ENCODE peak calls at places on chromosomes 5 and 9, in nine cellular contexts. P is cardiac fibroblast, I is GM10248, K is lung, A is mesothelial cell of epicardium, V is mucosa of descending colon, W is AG10803, D is cardiac muscle cell, N is PC-3. M is an unnamed sample.
A peak's percentile ranks its signal among the peaks of the same experiment; 100 is the strongest.

GRCh38 chr5:93821892-93822291 is 80.5 kb upstream of the POU5F2 start:
- DNase-seq in W (no peak), A (no peak), P (no peak), D (no peak), N (no peak), V (no peak), K (no peak), I (no peak), M (no peak)

GRCh38 chr5:127355342-127355741 is 64.7 kb downstream of the MEGF10 start:
- DNase-seq in N (no peak), W (no peak), V (no peak), D (no peak), A (no peak), P (no peak), I (no peak), K (no peak), M (no peak)

GRCh38 chr5:91058575-91058974 is 324.5 kb downstream of the ARRDC3 start:
- DNase-seq in K (no peak), V (peak; percentile 33), I (no peak), N (peak; percentile 95), A (no peak), W (no peak), D (no peak), P (no peak), M (no peak)

GRCh38 chr9:28082671-28083070 is 509.4 kb upstream of the C9orf72 start:
- DNase-seq in D (no peak), A (no peak), V (no peak), P (no peak), I (no peak), W (no peak), K (no peak), N (no peak), M (no peak)

GRCh38 chr9:133584559-133585476 is 24.4 kb downstream of the FAM163B start:
- DNase-seq in N (no peak), A (no peak), V (no peak), K (no peak), I (no peak), P (peak; percentile 78), D (peak; percentile 57), W (no peak), M (no peak)

GRCh38 chr5:67366961-67367360 is 170.4 kb upstream of the CD180 start:
- DNase-seq in D (no peak), V (no peak), P (no peak), W (no peak), I (no peak), N (no peak), A (no peak), K (no peak), M (no peak)

GRCh38 chr5:179870403-179870903 is 11.8 kb upstream of the MRNIP start:
- DNase-seq in P (peak; percentile 81), N (peak; percentile 46), W (no peak), A (no peak), V (peak; percentile 31), K (peak; percentile 53), D (peak; percentile 28), I (no peak), M (no peak)

GRCh38 chr5:100900796-100901731 is 2.0 kb downstream of the ST8SIA4 start:
- DNase-seq in N (peak; percentile 68), A (peak; percentile 50), D (peak; percentile 72), K (peak; percentile 77), V (peak; percentile 73), P (peak; percentile 63), W (peak; percentile 7), I (peak; percentile 79), M (no peak)

GRCh38 chr5:172931001-172931536 is 28.2 kb upstream of the RPL26L1 start:
- DNase-seq in W (peak; percentile 79), I (no peak), D (peak; percentile 84), V (no peak), A (no peak), P (peak; percentile 86), K (no peak), N (peak; percentile 90), M (no peak)

GRCh38 chr9:38074441-38074943 is 5.5 kb upstream of the SHB start:
- DNase-seq in I (no peak), W (peak; percentile 72), V (peak; percentile 49), K (no peak), A (no peak), D (peak; percentile 56), N (no peak), P (peak; percentile 54), M (no peak)

GRCh38 chr9:124802426-124802825 is 25.5 kb downstream of the OLFML2A start:
- DNase-seq in K (no peak), N (no peak), A (no peak), D (no peak), P (no peak), V (no peak), I (no peak), W (no peak), M (no peak)

GRCh38 chr5:148145916-148146315 is 22.4 kb upstream of the SPINK14 start:
- DNase-seq in N (peak; percentile 100), W (no peak), A (no peak), K (peak; percentile 62), P (peak; percentile 50), D (peak; percentile 72), I (no peak), V (peak; percentile 24), M (no peak)

GRCh38 chr5:95908799-95909198 is 52.9 kb downstream of the ELL2 start:
- DNase-seq in I (no peak), P (no peak), V (no peak), K (no peak), N (peak; percentile 61), A (no peak), W (no peak), D (no peak), M (no peak)

GRCh38 chr5:83567741-83568530 is 96.4 kb downstream of the VCAN start:
- DNase-seq in V (no peak), W (peak; percentile 97), N (peak; percentile 86), D (peak; percentile 96), P (peak; percentile 94), I (no peak), A (no peak), K (no peak), M (no peak)

GRCh38 chr9:32839013-32839442 is 55.7 kb downstream of the TMEM215 start:
- DNase-seq in V (peak; percentile 33), N (no peak), K (no peak), D (no peak), I (no peak), P (no peak), W (no peak), A (no peak), M (no peak)

GRCh38 chr5:22892441-22892840 is 39.3 kb upstream of the CDH12 start:
- DNase-seq in I (no peak), W (no peak), K (no peak), N (no peak), P (no peak), D (no peak), V (no peak), A (no peak), M (no peak)

GRCh38 chr5:22887566-22887965 is 34.4 kb upstream of the CDH12 start:
- DNase-seq in K (no peak), A (no peak), N (no peak), V (no peak), D (no peak), W (no peak), I (no peak), P (no peak), M (no peak)

DNA sequence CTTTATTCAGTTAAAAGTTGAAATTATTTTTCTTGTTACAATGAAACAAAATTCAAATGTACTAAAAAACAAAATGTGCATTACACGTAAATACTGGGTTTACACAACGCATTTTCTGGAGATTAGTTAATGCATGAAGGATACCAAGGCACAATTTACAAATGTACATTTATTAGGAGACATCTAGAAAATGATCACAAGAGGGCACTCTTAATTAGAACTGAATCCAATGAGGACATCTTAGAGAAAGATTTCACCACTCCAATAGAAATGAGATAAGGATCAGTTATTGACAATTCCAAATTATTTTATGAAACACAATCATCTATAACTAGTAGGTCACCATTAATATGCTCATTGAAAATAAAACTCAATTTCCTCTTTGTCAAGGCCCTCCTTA is 36.6 kb upstream of the CDH12 start:
- DNase-seq in P (no peak), D (no peak), W (no peak), I (no peak), K (no peak), A (no peak), V (no peak), N (peak; percentile 36), M (no peak)
- TF ChIP-seq CTCF in P (no peak), D (no peak), W (no peak), I (peak; percentile 27), K (no peak), A (no peak), V (no peak), N (peak; percentile 61), M (peak; percentile 44)

GRCh38 chr9:69027355-69028097 is 8.0 kb upstream of the FXN start:
- DNase-seq in V (no peak), K (no peak), P (peak; percentile 57), A (no peak), I (peak; percentile 66), D (peak; percentile 59), W (peak; percentile 39), N (peak; percentile 57), M (no peak)
- TF ChIP-seq CTCF in V (peak; percentile 48), K (peak; percentile 45), P (peak; percentile 79), A (peak; percentile 29), I (peak; percentile 80), D (peak; percentile 83), W (peak; percentile 82), N (peak; percentile 76), M (peak; percentile 86)

DNA sequence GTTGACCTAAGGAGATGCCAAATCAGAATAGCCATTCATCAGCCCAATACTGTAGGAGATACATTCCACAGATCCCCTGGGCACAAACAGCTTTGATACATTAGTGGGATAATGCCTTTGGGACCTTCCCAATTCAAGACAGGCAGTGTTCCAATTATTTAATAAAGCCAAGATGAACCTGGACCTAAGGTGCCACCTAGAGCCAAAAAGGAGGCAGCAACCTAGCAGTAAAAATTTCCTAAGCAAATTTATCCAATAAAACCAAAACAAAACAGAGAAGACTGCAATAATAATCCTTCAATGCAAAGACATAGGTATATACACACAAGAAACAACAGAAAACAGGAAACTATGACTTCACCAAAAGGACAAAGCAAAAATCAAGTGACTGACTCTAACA is 253.0 kb downstream of the HINT1 start:
- DNase-seq in P (peak; percentile 5), V (no peak), D (peak; percentile 0), N (peak; percentile 42), I (no peak), A (no peak), K (no peak), W (peak; percentile 7), M (no peak)
- TF ChIP-seq CTCF in P (no peak), V (no peak), D (peak; percentile 4), N (peak; percentile 65), I (peak; percentile 4), A (no peak), K (no peak), W (peak; percentile 29), M (peak; percentile 37)

DNA sequence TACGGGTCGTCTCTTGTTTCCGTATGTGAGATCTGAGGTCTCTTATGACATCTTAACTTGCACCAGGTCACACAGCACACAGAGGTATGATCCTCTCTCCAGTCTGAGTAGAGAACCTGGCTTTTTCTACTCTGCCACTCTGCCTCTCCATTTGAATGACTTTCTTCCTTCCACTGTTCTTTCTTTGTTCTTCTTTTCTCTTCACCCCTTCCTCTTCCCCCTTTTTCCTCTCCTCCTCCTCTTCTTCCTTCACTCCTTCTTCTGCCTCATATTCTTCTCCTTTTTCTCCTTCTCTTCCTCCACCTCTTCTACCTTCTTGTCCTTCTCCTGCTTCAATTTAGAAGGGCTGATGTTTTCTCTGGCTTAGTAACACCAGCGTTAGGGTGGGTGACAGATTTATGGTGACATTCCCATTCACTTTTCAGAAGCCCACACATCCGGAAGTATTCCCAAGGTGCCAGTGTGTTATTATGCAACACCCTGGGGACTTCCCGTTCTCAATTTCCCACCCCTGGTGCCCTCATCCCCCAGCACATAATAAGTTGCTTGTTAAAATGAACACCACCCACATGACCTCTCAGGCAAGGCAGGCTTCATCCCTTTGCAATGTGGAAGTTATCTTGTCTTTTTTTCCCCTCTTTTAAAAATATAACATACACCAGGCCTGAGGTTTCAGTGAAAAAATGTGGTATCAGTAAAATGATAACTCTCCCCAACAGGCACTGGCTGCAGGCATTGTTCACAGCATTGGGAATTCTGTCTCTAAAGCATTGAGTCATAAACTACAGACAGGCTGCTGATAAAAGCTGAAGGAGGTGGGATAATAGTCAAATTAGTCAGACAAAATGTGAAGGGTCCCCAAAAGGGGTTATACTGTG is 122.1 kb downstream of the PAPPA start:
- DNase-seq in K (no peak), N (no peak), D (peak; percentile 81), V (no peak), P (peak; percentile 71), W (no peak), A (no peak), I (no peak), M (no peak)
- TF ChIP-seq CTCF in K (no peak), N (no peak), D (no peak), V (no peak), P (no peak), W (no peak), A (no peak), I (no peak), M (no peak)